ENCODE peak calls at places on chromosomes 6 and 20, in six cellular contexts. One of them, this sample, is unnamed.

GRCh38 chr6:51303313-51303712 is 484.6 kb downstream of the TFAP2B start:
- DNase-seq in GM12878: no peak
- DNase-seq in H1: no peak
- DNase-seq in HepG2: no peak
- DNase-seq in K562: no peak
- DNase-seq in A549: no peak
- DNase-seq in this sample: no peak

GRCh38 chr6:40909811-40910210 is 129.2 kb downstream of the UNC5CL start:
- DNase-seq in H1: no peak
- DNase-seq in A549: no peak
- DNase-seq in HepG2: no peak
- DNase-seq in GM12878: no peak
- DNase-seq in K562: no peak
- DNase-seq in this sample: no peak

GRCh38 chr6:155259202-155259601 is 4.6 kb upstream of the CLDN20 start:
- DNase-seq in GM12878: no peak
- DNase-seq in K562: no peak
- DNase-seq in H1: no peak
- DNase-seq in A549: no peak
- DNase-seq in HepG2: no peak
- DNase-seq in this sample: no peak

GRCh38 chr20:53517146-53517545 is 76.5 kb downstream of the ZNF217 start:
- DNase-seq in HepG2: peak
- DNase-seq in H1: no peak
- DNase-seq in K562: no peak
- DNase-seq in A549: no peak
- DNase-seq in GM12878: no peak
- DNase-seq in this sample: no peak

GRCh38 chr20:62951896-62952372 is 575 bp upstream of the SLC17A9 start:
- DNase-seq in H1: no peak
- DNase-seq in A549: no peak
- DNase-seq in GM12878: no peak
- DNase-seq in K562: no peak
- DNase-seq in HepG2: no peak
- DNase-seq in this sample: no peak

GRCh38 chr6:139240161-139241010 is 51.4 kb downstream of the TXLNB start:
- DNase-seq in H1: no peak
- DNase-seq in A549: no peak
- DNase-seq in HepG2: no peak
- DNase-seq in K562: no peak
- DNase-seq in GM12878: no peak
- DNase-seq in this sample: no peak

GRCh38 chr6:110509617-110510231 is 33.3 kb upstream of the SLC22A16 start:
- DNase-seq in H1: no peak
- DNase-seq in GM12878: no peak
- DNase-seq in A549: no peak
- DNase-seq in HepG2: peak
- DNase-seq in K562: no peak
- DNase-seq in this sample: no peak

GRCh38 chr6:45619211-45619760 is 241.6 kb upstream of the SUPT3H start:
- DNase-seq in H1: no peak
- DNase-seq in GM12878: no peak
- DNase-seq in K562: no peak
- DNase-seq in HepG2: no peak
- DNase-seq in A549: no peak
- DNase-seq in this sample: no peak

GRCh38 chr6:25960689-25961088 is 1.9 kb upstream of the TRIM38 start:
- DNase-seq in GM12878: no peak
- DNase-seq in H1: no peak
- DNase-seq in A549: no peak
- DNase-seq in HepG2: no peak
- DNase-seq in K562: no peak
- DNase-seq in this sample: no peak

GRCh38 chr6:13563009-13563408 is 11.4 kb upstream of the SIRT5 start:
- DNase-seq in GM12878: no peak
- DNase-seq in H1: no peak
- DNase-seq in HepG2: no peak
- DNase-seq in A549: no peak
- DNase-seq in K562: no peak
- DNase-seq in this sample: no peak

GRCh38 chr20:53355790-53356189 is 237.8 kb downstream of the ZNF217 start:
- DNase-seq in HepG2: no peak
- DNase-seq in H1: no peak
- DNase-seq in K562: no peak
- DNase-seq in A549: no peak
- DNase-seq in GM12878: no peak
- DNase-seq in this sample: no peak

GRCh38 chr6:170185175-170185970 is 105.5 kb downstream of the DLL1 start:
- DNase-seq in A549: no peak
- DNase-seq in H1: no peak
- DNase-seq in K562: no peak
- DNase-seq in HepG2: no peak
- DNase-seq in GM12878: no peak
- DNase-seq in this sample: no peak

GRCh38 chr20:2163312-2163711 is 61.7 kb downstream of the STK35 start:
- DNase-seq in A549: no peak
- DNase-seq in H1: no peak
- DNase-seq in GM12878: no peak
- DNase-seq in HepG2: no peak
- DNase-seq in K562: no peak
- DNase-seq in this sample: no peak

GRCh38 chr20:38970302-38970701 is 8.2 kb downstream of the DHX35 start:
- DNase-seq in A549: no peak
- DNase-seq in H1: no peak
- DNase-seq in HepG2: no peak
- DNase-seq in K562: no peak
- DNase-seq in GM12878: no peak
- DNase-seq in this sample: no peak

GRCh38 chr6:23650676-23651075 is 475.3 kb upstream of the NRSN1 start:
- DNase-seq in K562: no peak
- DNase-seq in H1: no peak
- DNase-seq in HepG2: no peak
- DNase-seq in GM12878: no peak
- DNase-seq in A549: no peak
- DNase-seq in this sample: no peak

GRCh38 chr6:40953486-40953885 is 85.5 kb downstream of the UNC5CL start:
- DNase-seq in A549: no peak
- DNase-seq in H1: no peak
- DNase-seq in HepG2: no peak
- DNase-seq in GM12878: no peak
- DNase-seq in K562: no peak
- DNase-seq in this sample: peak

GRCh38 chr6:139164001-139164400 is 29.1 kb downstream of the HECA start:
- DNase-seq in H1: no peak
- DNase-seq in K562: no peak
- DNase-seq in GM12878: no peak
- DNase-seq in HepG2: no peak
- DNase-seq in A549: no peak
- DNase-seq in this sample: no peak

GRCh38 chr6:15961630-15962448 is 167.0 kb upstream of the MYLIP start:
- DNase-seq in GM12878: no peak
- DNase-seq in K562: no peak
- DNase-seq in HepG2: no peak
- DNase-seq in H1: no peak
- DNase-seq in A549: no peak
- DNase-seq in this sample: no peak

GRCh38 chr6:15956205-15957106 is 172.4 kb upstream of the MYLIP start:
- DNase-seq in H1: no peak
- DNase-seq in K562: no peak
- DNase-seq in A549: no peak
- DNase-seq in GM12878: no peak
- DNase-seq in HepG2: peak
- DNase-seq in this sample: no peak

GRCh38 chr6:15957655-15958169 is 171.2 kb upstream of the MYLIP start:
- DNase-seq in K562: no peak
- DNase-seq in H1: no peak
- DNase-seq in GM12878: no peak
- DNase-seq in A549: no peak
- DNase-seq in HepG2: no peak
- DNase-seq in this sample: no peak

GRCh38 chr6:15962449-15962764 is 166.5 kb upstream of the MYLIP start:
- DNase-seq in K562: no peak
- DNase-seq in A549: no peak
- DNase-seq in HepG2: no peak
- DNase-seq in GM12878: no peak
- DNase-seq in H1: no peak
- DNase-seq in this sample: no peak

DNA sequence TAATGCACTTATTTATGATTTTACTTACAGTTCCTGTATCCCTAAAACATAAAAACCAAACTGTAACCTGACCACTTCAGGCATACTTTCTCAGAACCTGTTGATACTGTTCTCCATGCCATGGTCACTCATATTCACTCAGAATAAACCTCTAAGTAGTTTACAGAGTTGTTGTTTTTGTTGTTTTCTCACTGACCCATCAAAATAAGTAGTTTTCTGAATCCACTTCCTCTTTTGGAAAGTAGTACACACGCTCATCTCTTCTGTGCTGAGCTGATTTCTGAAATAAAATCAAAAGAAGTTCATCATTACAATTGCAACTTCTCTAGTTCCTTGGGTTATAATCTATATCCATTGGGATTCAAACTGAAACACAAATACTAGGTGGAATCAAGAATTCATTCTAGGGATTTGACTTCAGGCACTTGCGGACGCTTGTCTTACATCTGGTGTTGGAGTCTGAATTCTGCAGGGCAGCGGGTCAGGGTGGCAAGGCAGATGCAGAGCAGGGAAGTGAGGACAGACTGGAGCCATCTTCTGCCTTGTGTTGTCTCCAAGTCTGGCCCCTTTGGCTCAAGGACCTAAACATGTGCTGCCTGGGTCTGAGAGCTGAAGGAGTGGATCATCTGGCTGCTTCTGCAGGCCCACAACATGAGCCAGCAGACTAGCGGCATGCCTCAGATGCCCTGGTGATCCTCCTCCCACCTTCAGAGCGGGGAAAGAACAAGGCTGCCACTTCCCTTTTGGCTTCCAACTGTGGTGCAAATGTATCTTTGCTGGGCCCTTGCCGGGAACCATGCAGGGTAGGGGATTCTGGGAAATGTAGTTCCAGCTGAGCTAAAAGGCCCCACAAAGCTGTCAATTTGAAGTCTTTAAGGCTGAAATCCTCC is 167.9 kb upstream of the MYLIP start:
- DNase-seq in K562: no peak
- DNase-seq in A549: no peak
- DNase-seq in GM12878: no peak
- DNase-seq in HepG2: no peak
- DNase-seq in H1: peak
- DNase-seq in this sample: no peak
- TF ChIP-seq RFX5 in K562: no peak
- TF ChIP-seq RFX5 in A549: no peak
- TF ChIP-seq RFX5 in GM12878: no peak
- TF ChIP-seq RFX5 in HepG2: no peak
- TF ChIP-seq RFX5 in H1: no peak
- TF ChIP-seq RFX5 in this sample: no peak

DNA sequence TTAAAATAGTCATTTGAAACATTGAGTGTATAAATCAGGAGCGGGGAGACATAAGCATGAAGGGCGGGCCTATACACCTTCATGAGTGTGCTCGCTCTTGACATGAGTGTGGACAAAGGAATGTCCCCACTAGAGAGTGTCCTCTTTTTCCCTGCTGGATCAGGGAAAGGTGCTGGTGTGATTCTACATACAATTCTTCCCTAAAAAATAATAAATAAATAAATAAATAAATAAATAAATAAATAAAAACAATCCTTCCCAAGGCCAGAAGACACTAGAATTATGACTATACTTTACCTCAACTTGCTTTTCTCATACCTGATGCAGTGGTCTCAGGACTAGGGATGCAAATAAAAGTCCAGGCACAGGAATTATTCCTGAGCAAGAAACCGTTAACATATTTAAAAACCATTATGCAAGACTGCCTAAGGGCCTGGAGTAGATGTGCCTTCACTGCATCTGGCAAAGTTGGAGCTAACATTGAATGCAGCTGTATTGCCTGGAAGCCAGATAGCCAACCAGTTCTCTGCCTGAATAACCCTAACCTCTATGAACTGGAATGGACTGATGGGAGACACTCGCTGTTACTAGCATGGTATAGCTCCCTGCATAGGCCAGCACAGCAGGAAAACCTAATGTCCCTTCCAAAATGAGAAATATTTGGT is 37.5 kb upstream of the MICB start:
- DNase-seq in GM12878: no peak
- DNase-seq in K562: no peak
- DNase-seq in A549: no peak
- DNase-seq in H1: no peak
- DNase-seq in HepG2: no peak
- DNase-seq in this sample: no peak
- TF ChIP-seq MAX in GM12878: no peak
- TF ChIP-seq MAX in K562: no peak
- TF ChIP-seq MAX in A549: no peak
- TF ChIP-seq MAX in H1: no peak
- TF ChIP-seq MAX in HepG2: no peak
- TF ChIP-seq MAX in this sample: no peak

GRCh38 chr6:157228421-157229218 is 94.7 kb downstream of the TMEM242 start:
- DNase-seq in H1: no peak
- DNase-seq in A549: no peak
- DNase-seq in HepG2: no peak
- DNase-seq in GM12878: no peak
- DNase-seq in K562: peak
- DNase-seq in this sample: peak

GRCh38 chr6:157229219-157229607 is 94.1 kb downstream of the TMEM242 start:
- DNase-seq in GM12878: no peak
- DNase-seq in A549: no peak
- DNase-seq in HepG2: no peak
- DNase-seq in H1: no peak
- DNase-seq in K562: no peak
- DNase-seq in this sample: peak

GRCh38 chr6:157226761-157227160 is 96.6 kb downstream of the TMEM242 start:
- DNase-seq in HepG2: no peak
- DNase-seq in H1: no peak
- DNase-seq in GM12878: no peak
- DNase-seq in A549: no peak
- DNase-seq in K562: no peak
- DNase-seq in this sample: no peak

GRCh38 chr6:157226026-157226639 is 97.2 kb downstream of the TMEM242 start:
- DNase-seq in HepG2: no peak
- DNase-seq in GM12878: no peak
- DNase-seq in H1: no peak
- DNase-seq in K562: no peak
- DNase-seq in A549: no peak
- DNase-seq in this sample: no peak

GRCh38 chr6:157227202-157228166 is 95.8 kb downstream of the TMEM242 start:
- DNase-seq in A549: peak
- DNase-seq in H1: no peak
- DNase-seq in K562: peak
- DNase-seq in GM12878: no peak
- DNase-seq in HepG2: no peak
- DNase-seq in this sample: peak
- TF ChIP-seq RFX5 in A549: no peak
- TF ChIP-seq RFX5 in H1: no peak
- TF ChIP-seq RFX5 in K562: no peak
- TF ChIP-seq RFX5 in GM12878: no peak
- TF ChIP-seq RFX5 in HepG2: no peak
- TF ChIP-seq RFX5 in this sample: no peak

DNA sequence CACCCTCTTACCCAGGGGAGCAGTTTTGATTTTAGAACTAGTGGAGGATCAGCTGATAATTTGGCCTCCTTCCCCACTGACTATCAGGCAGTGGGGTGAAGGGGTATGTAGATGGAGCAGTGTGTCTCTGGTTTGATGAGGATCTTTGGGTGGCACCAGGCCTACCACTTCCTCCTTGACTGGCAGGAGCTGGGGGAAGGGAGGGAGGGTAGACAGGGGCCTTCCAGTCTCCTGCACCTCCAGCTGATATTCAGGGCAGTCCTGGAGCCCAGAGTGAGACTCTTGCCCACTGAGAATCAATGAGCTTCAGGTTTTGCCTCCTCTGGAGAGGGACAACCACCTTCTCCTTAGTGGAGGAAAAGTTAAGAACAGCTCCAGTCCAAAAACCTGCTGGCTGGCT is 3.2 kb downstream of the DEF6 start:
- DNase-seq in HepG2: no peak
- DNase-seq in K562: no peak
- DNase-seq in A549: no peak
- DNase-seq in GM12878: no peak
- DNase-seq in H1: no peak
- DNase-seq in this sample: no peak
- TF ChIP-seq MAX in HepG2: no peak
- TF ChIP-seq MAX in K562: no peak
- TF ChIP-seq MAX in A549: no peak
- TF ChIP-seq MAX in GM12878: no peak
- TF ChIP-seq MAX in H1: no peak
- TF ChIP-seq MAX in this sample: no peak

This sample was measured in SK-N-SH.